ENCODE peak calls at places on chromosome 3, in seven cellular contexts. Z, U, T, F, X, D and N are unnamed samples.

GRCh38 chr3:23748398-23749110 is 57.2 kb upstream of the UBE2E1 start:
- DNase-seq in F (no peak), X (no peak), T (peak), U (no peak), D (peak), Z (peak), N (no peak)

GRCh38 chr3:120693439-120694172 is 11.6 kb upstream of the HGD start:
- DNase-seq in X (no peak), F (no peak), Z (peak), T (peak), U (no peak), D (peak), N (peak)

GRCh38 chr3:66039590-66039887 is 821 bp upstream of the MAGI1 start:
- DNase-seq in U (no peak), F (peak), Z (peak), D (peak), T (no peak), X (peak), N (no peak)

GRCh38 chr3:157494581-157495281 is 8.5 kb downstream of the VEPH1 start:
- DNase-seq in X (no peak), F (no peak), T (no peak), U (no peak), Z (peak), D (peak), N (peak)

GRCh38 chr3:18828637-18829036 is 319.7 kb upstream of the KCNH8 start:
- DNase-seq in D (no peak), T (no peak), Z (no peak), X (no peak), F (no peak), U (no peak), N (no peak)

GRCh38 chr3:100002599-100003350 is 111.5 kb downstream of the FILIP1L start:
- DNase-seq in D (peak), Z (peak), X (peak), F (no peak), T (peak), U (no peak), N (peak)

GRCh38 chr3:99413504-99413903 is 224.9 kb upstream of the COL8A1 start:
- DNase-seq in D (peak), X (no peak), F (no peak), U (no peak), T (no peak), Z (peak), N (no peak)

GRCh38 chr3:71511037-71511436 is 72.5 kb downstream of the FOXP1 start:
- DNase-seq in U (no peak), X (no peak), Z (peak), T (no peak), D (peak), F (no peak), N (no peak)

GRCh38 chr3:86988986-86989385 is 2.0 kb downstream of the VGLL3 start:
- DNase-seq in F (no peak), T (no peak), D (no peak), U (no peak), Z (peak), X (no peak), N (no peak)
- H3K4me3 ChIP-seq in F (no peak), T (no peak), D (peak), U (no peak), Z (peak), X (peak), N (no peak)

GRCh38 chr3:49902511-49903345 is 945 bp downstream of the MST1R start:
- DNase-seq in U (no peak), Z (no peak), T (no peak), F (no peak), D (no peak), X (no peak), N (no peak)

GRCh38 chr3:49901351-49902339 is 2.0 kb downstream of the MST1R start:
- DNase-seq in X (no peak), U (no peak), F (no peak), D (no peak), T (peak), Z (no peak), N (no peak)

GRCh38 chr3:49900491-49901153 is 3.1 kb downstream of the MST1R start:
- DNase-seq in D (peak), Z (no peak), T (peak), X (no peak), F (no peak), U (no peak), N (peak)

GRCh38 chr3:49896345-49896744 is 7.3 kb downstream of the MST1R start:
- DNase-seq in T (no peak), X (no peak), D (no peak), U (no peak), Z (no peak), F (no peak), N (no peak)

GRCh38 chr3:49899815-49900214 is 3.9 kb downstream of the MST1R start:
- DNase-seq in Z (peak), T (no peak), F (peak), U (no peak), D (peak), X (no peak), N (no peak)
- TF ChIP-seq CTCF in Z (peak), T (no peak), F (peak), U (no peak), D (peak), X (no peak), N (no peak)

GRCh38 chr3:161222662-161223061 is 1.6 kb downstream of the NMD3 start:
- DNase-seq in X (no peak), Z (peak), T (no peak), F (no peak), U (no peak), D (peak), N (no peak)

GRCh38 chr3:161220850-161221753 is at the start of gene NMD3:
- DNase-seq in F (peak), U (peak), Z (peak), T (peak), X (peak), D (peak), N (peak)

GRCh38 chr3:161219495-161219894 is 1.6 kb upstream of the NMD3 start:
- DNase-seq in Z (no peak), T (no peak), X (no peak), U (no peak), F (no peak), D (no peak), N (no peak)

GRCh38 chr3:161221881-161222600 is 930 bp downstream of the NMD3 start:
- DNase-seq in Z (peak), F (no peak), X (no peak), T (no peak), D (peak), U (no peak), N (no peak)

GRCh38 chr3:161224786-161225185 is 3.7 kb downstream of the NMD3 start:
- DNase-seq in Z (no peak), U (no peak), X (no peak), D (no peak), T (no peak), F (no peak), N (peak)
- H3K4me3 ChIP-seq in Z (no peak), U (no peak), X (no peak), D (no peak), T (no peak), F (no peak), N (no peak)

GRCh38 chr3:116020495-116020894 is 397.2 kb downstream of the GAP43 start:
- DNase-seq in X (no peak), F (no peak), T (no peak), D (peak), Z (no peak), U (no peak), N (no peak)
- TF ChIP-seq CTCF in X (no peak), F (no peak), T (no peak), D (no peak), Z (no peak), U (no peak), N (no peak)

DNA sequence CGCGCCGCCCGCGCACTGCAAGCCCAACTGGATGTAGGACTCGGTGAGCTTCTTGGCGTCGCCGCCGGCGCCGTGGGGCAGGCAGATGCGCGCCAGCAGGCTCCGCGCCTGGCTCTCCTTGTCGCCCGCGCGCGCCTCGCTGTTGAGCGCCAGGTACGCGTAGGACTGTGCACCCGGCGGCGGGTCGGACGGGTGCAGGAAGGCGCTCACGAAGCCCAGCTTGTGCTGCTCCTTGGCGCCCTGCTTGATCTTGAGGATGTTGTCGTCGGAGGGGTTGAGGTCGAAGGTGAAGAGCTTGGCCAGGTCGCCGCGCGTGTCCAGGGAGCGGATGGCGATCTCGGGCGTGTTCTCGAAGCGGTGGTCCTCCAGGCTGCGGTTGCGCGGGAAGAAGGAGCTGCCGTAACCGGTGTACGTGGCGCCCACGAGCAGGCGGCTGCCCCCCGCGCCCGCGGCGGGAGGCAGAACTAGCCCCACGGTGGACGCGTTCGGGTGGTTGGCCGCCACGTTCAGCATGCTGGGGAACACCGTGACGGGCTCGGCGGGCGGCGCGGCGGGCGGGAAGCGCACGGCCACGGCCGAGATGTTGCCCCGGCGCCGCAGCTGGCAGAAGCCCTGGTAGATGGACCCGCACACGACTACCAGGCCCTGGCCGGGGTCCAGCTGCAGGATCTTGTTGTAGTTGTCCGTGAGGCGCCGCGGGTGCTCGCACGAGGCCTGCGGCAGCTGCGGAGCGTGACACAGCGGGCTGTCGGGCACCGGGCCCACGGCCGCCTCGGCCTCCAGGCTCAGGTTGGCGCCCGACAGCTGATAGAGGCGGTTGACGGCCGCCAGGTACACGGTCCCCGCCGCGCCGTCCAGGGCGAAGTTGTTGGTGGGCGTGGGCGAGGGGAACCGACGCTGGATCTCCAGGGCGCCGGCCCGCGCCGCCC is 619 bp downstream of the PLXND1 start:
- DNase-seq in T (no peak), D (peak), F (peak), X (no peak), U (peak), Z (peak), N (no peak)
- H3K4me3 ChIP-seq in T (peak), D (peak), F (peak), X (peak), U (peak), Z (peak), N (no peak)

GRCh38 chr3:127650236-127650635 is 21.3 kb downstream of the PODXL2 start:
- DNase-seq in U (no peak), D (no peak), X (no peak), T (no peak), F (no peak), Z (no peak), N (no peak)

GRCh38 chr3:127654374-127654773 is 18.4 kb upstream of the ABTB1 start:
- DNase-seq in U (no peak), D (no peak), T (no peak), Z (no peak), F (no peak), X (no peak), N (no peak)

GRCh38 chr3:127655641-127656040 is 17.1 kb upstream of the ABTB1 start:
- DNase-seq in X (no peak), D (peak), Z (peak), U (no peak), F (no peak), T (no peak), N (no peak)

GRCh38 chr3:127651516-127652172 is 21.1 kb upstream of the ABTB1 start:
- DNase-seq in Z (no peak), F (no peak), X (no peak), U (no peak), T (no peak), D (no peak), N (no peak)

GRCh38 chr3:127652246-127652995 is 20.3 kb upstream of the ABTB1 start:
- DNase-seq in X (peak), T (no peak), D (peak), Z (peak), U (peak), F (peak), N (no peak)
- TF ChIP-seq CTCF in X (peak), T (peak), D (peak), Z (peak), U (peak), F (peak), N (peak)

DNA sequence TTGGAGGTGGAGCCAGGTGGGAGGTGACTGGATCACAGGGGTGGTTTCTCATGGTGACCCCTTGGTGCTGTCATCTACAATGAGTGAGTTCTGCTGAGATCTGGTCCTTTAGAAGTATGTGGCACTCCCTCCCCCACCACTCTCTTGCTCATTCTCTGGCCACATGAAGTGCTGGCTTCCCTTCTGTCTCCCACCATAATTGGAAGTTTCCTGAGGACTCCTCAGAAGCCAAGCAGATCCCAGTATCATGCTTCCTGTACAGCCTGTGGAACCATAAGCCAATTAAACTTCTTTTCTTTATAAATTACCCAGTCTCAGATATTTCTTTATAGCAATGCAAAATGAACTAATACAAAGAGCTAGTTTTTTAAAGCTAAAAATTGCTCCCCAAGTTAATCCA is 54.7 kb downstream of the SLC41A3 start:
- DNase-seq in F (no peak), Z (no peak), D (no peak), U (no peak), T (no peak), X (peak), N (no peak)
- H3K4me3 ChIP-seq in F (no peak), Z (no peak), D (no peak), U (no peak), T (no peak), X (no peak), N (no peak)

DNA sequence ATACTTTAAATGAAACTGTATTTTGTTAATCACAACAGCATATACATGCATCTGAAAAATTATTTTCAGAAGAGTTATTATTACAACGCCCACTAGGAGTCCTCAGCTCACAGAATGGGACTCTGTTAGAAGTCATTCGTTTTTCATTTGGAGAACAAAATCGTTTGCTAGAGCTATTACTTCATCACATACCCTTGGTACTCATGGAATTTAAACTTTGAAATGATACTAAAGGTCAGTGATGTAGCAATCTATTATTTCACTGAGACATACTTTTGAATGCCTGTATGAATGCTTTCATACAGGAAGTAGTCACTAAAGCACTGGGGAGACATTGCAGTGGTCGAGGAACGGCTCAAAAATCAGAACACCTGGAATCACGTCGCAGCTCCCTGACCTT is 198.1 kb downstream of the MBNL1 start:
- DNase-seq in X (no peak), F (no peak), D (peak), Z (peak), U (no peak), T (peak), N (no peak)
- TF ChIP-seq CTCF in X (peak), F (peak), D (peak), Z (peak), U (peak), T (peak), N (peak)

DNA sequence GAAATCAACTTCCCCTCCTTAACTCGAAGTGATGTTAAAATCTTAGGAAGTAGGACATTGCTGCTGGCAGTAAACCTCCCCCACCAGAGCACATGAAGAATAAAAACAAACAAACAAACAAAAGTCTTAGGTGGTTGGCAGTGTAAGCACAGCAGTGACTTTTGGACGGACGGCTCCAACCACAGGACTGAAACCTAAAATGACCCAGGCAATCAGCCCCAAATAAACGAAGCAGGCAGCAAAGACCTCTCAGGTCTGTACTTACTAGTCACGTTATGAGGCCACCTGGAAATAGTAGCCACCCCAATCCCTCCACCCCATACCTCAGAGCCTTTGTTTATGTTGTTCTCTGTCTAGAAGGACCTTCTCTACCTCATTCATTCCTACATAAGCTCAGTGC is 33.5 kb upstream of the HES1 start:
- DNase-seq in F (no peak), U (no peak), D (no peak), T (no peak), X (no peak), Z (no peak), N (no peak)
- H3K4me3 ChIP-seq in F (no peak), U (no peak), D (no peak), T (no peak), X (no peak), Z (no peak), N (no peak)

DNA sequence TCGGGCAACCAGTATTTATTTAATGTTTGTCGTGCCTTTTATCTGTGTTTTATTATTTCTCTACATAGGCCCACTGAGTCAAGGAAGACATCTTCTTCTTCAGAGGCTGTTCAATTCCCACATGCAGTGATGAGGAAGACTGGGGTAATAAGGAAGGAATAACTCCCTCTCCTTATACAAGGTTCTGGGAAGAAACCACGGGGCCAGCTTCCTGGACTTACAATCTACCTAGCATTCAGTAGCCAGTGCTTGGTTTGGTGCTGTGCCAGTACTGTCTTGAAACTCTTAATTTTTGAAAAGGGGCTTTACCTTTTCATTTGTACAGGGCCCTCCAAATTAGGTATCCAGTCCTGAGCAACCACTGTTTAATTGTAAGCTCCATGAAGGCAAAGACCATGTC is 51.2 kb downstream of the SRGAP3 start:
- DNase-seq in F (no peak), T (no peak), D (no peak), X (peak), Z (no peak), U (no peak), N (no peak)
- TF ChIP-seq CTCF in F (no peak), T (no peak), D (no peak), X (no peak), Z (no peak), U (no peak), N (no peak)